ENCODE peak calls at places on chromosome 9, in eight cellular contexts. T is foreskin fibroblast, H is stomach, I is H9, U is neural progenitor cell, Q is neural crest cell, Z is thoracic aorta, W is GM06990. O is an unnamed sample.
A peak's percentile ranks its signal among the peaks of the same experiment; 100 is the strongest.

GRCh38 chr9:131423171-131423581 is 29.3 kb downstream of the PRRC2B start:
- DNase-seq in H (peak; percentile 69), W (no peak), Z (no peak), I (peak; percentile 82), U (peak; percentile 57), T (peak; percentile 89), Q (no peak), O (peak; percentile 70)

GRCh38 chr9:27426717-27427645 is 97.1 kb upstream of the IFNK start:
- DNase-seq in U (peak; percentile 9), W (no peak), H (no peak), Z (no peak), Q (no peak), T (no peak), I (peak; percentile 53), O (no peak)

GRCh38 chr9:8062459-8062858 is 262.9 kb upstream of the DMAC1 start:
- DNase-seq in T (peak; percentile 7), Q (no peak), U (no peak), W (no peak), I (no peak), H (no peak), Z (no peak), O (no peak)

GRCh38 chr9:93662016-93662638 is 85.7 kb downstream of the PHF2 start:
- DNase-seq in H (no peak), W (no peak), Z (no peak), I (no peak), U (no peak), Q (no peak), T (no peak), O (no peak)

GRCh38 chr9:132647355-132647754 is 22.4 kb downstream of the DDX31 start:
- DNase-seq in Z (no peak), U (no peak), W (no peak), H (no peak), Q (no peak), I (no peak), T (peak; percentile 98), O (no peak)

GRCh38 chr9:106588601-106589000 is 274.4 kb upstream of the ZNF462 start:
- DNase-seq in I (no peak), U (no peak), H (no peak), Q (no peak), W (no peak), T (no peak), Z (no peak), O (no peak)

GRCh38 chr9:25602366-25603044 is 75.7 kb downstream of the TUSC1 start:
- DNase-seq in Q (no peak), I (no peak), Z (no peak), W (no peak), H (no peak), T (no peak), U (no peak), O (no peak)

GRCh38 chr9:131597246-131597645 is 51.9 kb downstream of the PRRT1B start:
- DNase-seq in T (no peak), I (no peak), Q (no peak), W (no peak), U (no peak), H (no peak), Z (no peak), O (no peak)

GRCh38 chr9:130442746-130443455 is 1.9 kb upstream of the ASS1 start:
- DNase-seq in H (no peak), U (no peak), W (no peak), Q (no peak), Z (no peak), T (no peak), I (no peak), O (no peak)

GRCh38 chr9:36748322-36748899 is 175.7 kb downstream of the MELK start:
- DNase-seq in H (peak; percentile 27), U (peak; percentile 84), T (peak; percentile 76), Q (peak; percentile 70), I (peak; percentile 72), Z (no peak), W (no peak), O (peak; percentile 77)

GRCh38 chr9:125637264-125637663 is 69.7 kb downstream of the MAPKAP1 start:
- DNase-seq in Z (no peak), H (no peak), U (no peak), T (no peak), W (no peak), Q (no peak), I (no peak), O (no peak)

GRCh38 chr9:115349542-115349941 is 231.6 kb upstream of the TNC start:
- DNase-seq in T (peak; percentile 66), I (no peak), Z (no peak), W (no peak), H (no peak), U (no peak), Q (no peak), O (no peak)

GRCh38 chr9:125763373-125763772 is 16.2 kb downstream of the PBX3 start:
- DNase-seq in I (no peak), Z (no peak), H (no peak), U (peak; percentile 68), W (no peak), Q (no peak), T (peak; percentile 30), O (no peak)

GRCh38 chr9:27653246-27653645 is 80.0 kb upstream of the C9orf72 start:
- DNase-seq in W (no peak), T (no peak), H (no peak), Z (no peak), U (no peak), Q (no peak), I (no peak), O (no peak)

GRCh38 chr9:110066929-110067716 is 140.8 kb downstream of the C9orf152 start:
- DNase-seq in W (no peak), T (no peak), Z (no peak), Q (no peak), I (no peak), H (no peak), U (no peak), O (no peak)

GRCh38 chr9:35279946-35280345 is 118.1 kb downstream of the UNC13B start:
- DNase-seq in H (no peak), Z (no peak), W (no peak), T (no peak), U (no peak), Q (no peak), I (no peak), O (no peak)

DNA sequence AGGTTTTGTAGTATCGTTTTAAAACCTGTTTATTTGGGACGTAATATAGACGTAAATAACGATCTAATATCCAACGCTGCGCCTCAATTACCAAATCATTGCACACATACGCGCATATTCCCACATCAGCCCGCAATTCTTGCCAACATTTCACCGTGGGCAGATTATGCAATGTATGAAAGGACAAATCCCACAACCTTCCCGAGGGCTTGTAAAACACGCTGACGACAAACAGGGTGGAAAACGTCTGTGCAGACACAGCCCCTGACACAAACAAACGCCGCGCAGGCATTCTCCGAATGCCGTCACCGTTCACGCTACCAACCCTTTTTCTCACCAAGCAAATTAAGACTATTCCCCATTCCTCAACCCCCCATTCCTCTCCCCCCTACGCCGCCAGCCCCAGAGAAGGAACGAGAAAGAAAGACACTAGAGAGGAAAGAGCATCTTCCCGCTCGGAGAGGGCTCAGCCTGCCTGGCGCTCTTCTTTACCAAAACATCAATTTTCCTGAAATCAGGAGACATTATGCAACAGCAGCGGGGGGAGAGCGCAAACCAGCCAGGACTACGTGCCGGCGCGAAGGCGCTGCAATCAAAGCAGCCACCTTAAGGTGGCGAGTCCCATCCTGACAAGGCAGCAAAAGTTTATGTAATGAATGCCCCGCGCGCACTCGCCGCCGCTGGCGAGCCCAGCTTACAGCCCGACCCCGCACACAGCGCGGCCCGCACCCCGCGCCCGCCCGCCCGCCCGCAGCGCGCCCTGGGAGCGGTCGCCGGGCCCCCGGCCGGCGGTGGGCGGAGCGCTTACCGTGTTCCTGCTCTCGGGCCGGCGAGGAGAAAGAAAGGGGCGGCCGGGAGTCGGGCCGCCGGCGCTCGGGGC is 560 bp downstream of the NFIL3 start:
- DNase-seq in Q (peak; percentile 45), Z (peak; percentile 24), T (peak; percentile 80), H (peak; percentile 63), W (peak; percentile 56), U (peak; percentile 84), I (peak; percentile 61), O (peak; percentile 48)
- TF ChIP-seq CTCF in Q (peak; percentile 39), Z (no peak), T (peak; percentile 12), H (peak; percentile 1), W (peak; percentile 39), U (peak; percentile 39), I (peak; percentile 26), O (no peak)

GRCh38 chr9:127393680-127394079 is 3.3 kb upstream of the SLC2A8 start:
- DNase-seq in U (no peak), H (no peak), Z (no peak), Q (no peak), I (no peak), W (no peak), T (peak; percentile 52), O (no peak)
- TF ChIP-seq CTCF in U (no peak), H (no peak), Z (no peak), Q (no peak), I (peak; percentile 21), W (no peak), T (no peak), O (no peak)

DNA sequence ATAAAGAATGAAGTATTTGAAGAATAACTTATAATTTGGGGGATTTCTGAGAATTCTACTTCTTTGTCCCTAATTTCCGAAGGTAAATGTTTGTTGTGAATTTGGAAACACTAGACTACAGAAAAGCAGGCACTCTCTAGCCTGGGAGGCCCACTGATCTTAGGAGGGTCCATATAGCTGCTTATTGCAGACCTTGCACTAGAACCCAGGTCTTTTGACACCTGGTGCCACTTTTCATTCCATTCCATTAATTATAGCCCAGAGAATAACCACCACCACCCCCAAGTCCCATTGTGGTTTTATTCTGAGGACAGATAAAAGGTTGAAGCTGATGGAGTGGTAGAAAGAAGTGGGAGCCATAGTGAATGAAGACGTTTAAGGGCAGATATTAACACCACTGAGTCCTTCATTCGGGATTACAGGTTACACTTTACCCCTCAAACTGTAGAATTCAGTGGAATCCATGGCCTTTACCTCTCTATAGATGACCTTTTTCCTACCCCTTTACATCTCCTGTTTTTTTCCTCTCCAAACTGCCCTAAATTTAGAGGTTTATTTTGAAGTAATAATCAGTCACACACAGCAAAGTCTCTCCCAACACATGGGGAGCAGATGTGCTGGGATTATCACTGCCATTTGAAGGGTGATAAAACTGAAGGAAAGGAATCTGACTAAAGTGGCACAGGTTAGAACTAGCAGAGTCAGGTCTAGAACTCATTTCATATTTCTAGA is 12.0 kb upstream of the PSMD5 start:
- DNase-seq in I (no peak), T (peak; percentile 57), Z (no peak), U (no peak), Q (no peak), H (no peak), W (no peak), O (no peak)
- TF ChIP-seq CTCF in I (no peak), T (no peak), Z (no peak), U (no peak), Q (no peak), H (no peak), W (no peak), O (no peak)

DNA sequence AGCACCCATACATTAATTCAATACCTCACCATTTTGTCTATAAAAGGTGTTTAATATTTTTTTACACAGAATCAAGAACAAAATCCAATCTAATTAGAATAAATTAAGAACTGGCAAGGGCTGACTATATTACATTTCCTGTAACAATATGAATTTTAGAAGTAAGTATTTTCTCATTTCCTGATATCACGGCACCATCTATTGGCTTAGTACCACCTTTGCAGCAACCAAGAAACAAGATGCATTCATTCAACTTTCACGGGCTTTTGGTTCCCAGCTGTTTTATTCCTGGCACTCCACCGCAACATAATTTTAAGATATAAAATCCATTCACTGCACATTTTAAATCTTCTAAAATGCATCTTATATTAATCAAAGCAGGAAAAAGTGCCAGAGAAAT is 20.6 kb downstream of the PSMB7 start:
- DNase-seq in Q (no peak), W (no peak), I (no peak), Z (no peak), U (no peak), T (peak; percentile 34), H (no peak), O (no peak)
- TF ChIP-seq CTCF in Q (no peak), W (no peak), I (peak; percentile 29), Z (no peak), U (peak; percentile 36), T (no peak), H (no peak), O (no peak)

GRCh38 chr9:136847827-136848392 is 1.3 kb upstream of the PHPT1 start:
- DNase-seq in H (peak; percentile 91), U (peak; percentile 91), Z (peak; percentile 56), T (peak; percentile 94), W (peak; percentile 86), Q (peak; percentile 67), I (peak; percentile 84), O (peak; percentile 82)
- TF ChIP-seq CTCF in H (no peak), U (no peak), Z (no peak), T (no peak), W (no peak), Q (no peak), I (no peak), O (no peak)